ENCODE peak calls at places on chromosomes 13 and 19, in six cellular contexts. H is mucosa of descending colon; Q is stimulated activated CD4-positive, alpha-beta T cell treated with anti-CD3 and anti-CD28 coated beads, Interleukin-4, amount 100 ng/mL, for 48 hours; J is cardiac fibroblast; F is activated T-helper 1 cell treated with Interleukin-2 at 50 U/mL for 16 hours; B is activated CD4-positive, alpha-beta T cell treated with anti-CD3 and anti-CD28 coated beads, Interleukin-2, amount 50 U/mL, for 24 hours. V is an unnamed sample.

GRCh38 chr19:46416077-46416709 is 2.8 kb upstream of the CCDC8 start:
- DNase-seq in H (peak), Q (no peak), J (peak), F (no peak), B (no peak), V (no peak)

GRCh38 chr19:39539165-39539518 is 819 bp downstream of the EID2 start:
- DNase-seq in H (no peak), Q (no peak), J (no peak), F (no peak), B (no peak), V (no peak)

GRCh38 chr13:76293346-76293745 is 592.9 kb downstream of the KCTD12 start:
- DNase-seq in H (no peak), Q (no peak), J (peak), F (no peak), B (no peak), V (no peak)

GRCh38 chr13:28137556-28137955 is 789 bp upstream of the PAN3 start:
- DNase-seq in H (no peak), Q (peak), J (peak), F (no peak), B (no peak), V (no peak)

GRCh38 chr19:49447485-49448431 is 3.9 kb downstream of the PIH1D1 start:
- DNase-seq in H (no peak), Q (no peak), J (peak), F (no peak), B (no peak), V (no peak)

GRCh38 chr13:46846736-46847135 is 49.8 kb upstream of the ESD start:
- DNase-seq in H (no peak), Q (no peak), J (no peak), F (no peak), B (no peak), V (no peak)

GRCh38 chr19:1134431-1134830 is 30.6 kb downstream of the GPX4 start:
- DNase-seq in H (no peak), Q (no peak), J (peak), F (no peak), B (no peak), V (no peak)

GRCh38 chr13:42038661-42039456 is 9.6 kb upstream of the DGKH start:
- DNase-seq in H (peak), Q (no peak), J (no peak), F (no peak), B (no peak), V (no peak)

GRCh38 chr13:37168151-37168550 is 62.7 kb upstream of the CSNK1A1L start:
- DNase-seq in H (no peak), Q (no peak), J (no peak), F (no peak), B (no peak), V (no peak)

GRCh38 chr13:28324181-28324789 is 170.6 kb downstream of the FLT1 start:
- DNase-seq in H (no peak), Q (peak), J (peak), F (peak), B (peak), V (peak)

GRCh38 chr19:45340232-45340898 is at the start of gene KLC3:
- DNase-seq in H (peak), Q (peak), J (no peak), F (peak), B (peak), V (no peak)

GRCh38 chr19:12676928-12677327 is 4.8 kb downstream of the DHPS start:
- DNase-seq in H (no peak), Q (no peak), J (no peak), F (no peak), B (no peak), V (no peak)

GRCh38 chr19:49949735-49950589 is 11.0 kb downstream of the SIGLEC11 start:
- DNase-seq in H (peak), Q (no peak), J (no peak), F (no peak), B (no peak), V (no peak)

GRCh38 chr19:19540707-19541515 is 2.8 kb downstream of the CILP2 start:
- DNase-seq in H (peak), Q (peak), J (peak), F (peak), B (peak), V (peak)

GRCh38 chr13:110372676-110373075 is 65.6 kb downstream of the COL4A2 start:
- DNase-seq in H (no peak), Q (no peak), J (no peak), F (no peak), B (no peak), V (no peak)

GRCh38 chr19:19471682-19472081 is 43.7 kb downstream of the TSSK6 start:
- DNase-seq in H (peak), Q (no peak), J (no peak), F (no peak), B (no peak), V (no peak)

GRCh38 chr19:13526552-13526951 is 20.3 kb upstream of the CACNA1A start:
- DNase-seq in H (no peak), Q (peak), J (peak), F (no peak), B (no peak), V (no peak)

GRCh38 chr13:55155046-55155445 is 1985.7 kb upstream of the PRR20A start:
- DNase-seq in H (no peak), Q (no peak), J (no peak), F (no peak), B (no peak), V (no peak)

GRCh38 chr13:78022164-78022877 is 103.7 kb upstream of the EDNRB start:
- DNase-seq in H (no peak), Q (peak), J (peak), F (no peak), B (peak), V (no peak)

GRCh38 chr13:95246292-95247082 is 54.8 kb downstream of the ABCC4 start:
- DNase-seq in H (no peak), Q (no peak), J (no peak), F (no peak), B (no peak), V (no peak)

GRCh38 chr19:2552859-2553258 is 76.9 kb downstream of the GADD45B start:
- DNase-seq in H (no peak), Q (peak), J (no peak), F (peak), B (peak), V (no peak)

GRCh38 chr13:87792878-87793277 is 121.7 kb downstream of the SLITRK5 start:
- DNase-seq in H (peak), Q (no peak), J (no peak), F (no peak), B (no peak), V (no peak)

GRCh38 chr13:95288899-95289500 is 12.3 kb downstream of the ABCC4 start:
- DNase-seq in H (no peak), Q (no peak), J (no peak), F (no peak), B (no peak), V (no peak)

GRCh38 chr13:76693086-76693485 is 193.1 kb downstream of the KCTD12 start:
- DNase-seq in H (no peak), Q (no peak), J (no peak), F (no peak), B (no peak), V (no peak)

GRCh38 chr13:108963846-108964600 is 334.6 kb downstream of the MYO16 start:
- DNase-seq in H (no peak), Q (no peak), J (peak), F (no peak), B (no peak), V (no peak)

GRCh38 chr19:54459282-54460229 is 4.0 kb downstream of the LENG9 start:
- DNase-seq in H (peak), Q (no peak), J (no peak), F (no peak), B (no peak), V (no peak)

GRCh38 chr19:3555653-3556422 is 1.5 kb downstream of the MFSD12 start:
- DNase-seq in H (peak), Q (no peak), J (no peak), F (no peak), B (no peak), V (no peak)

GRCh38 chr19:13460045-13460444 is 46.2 kb downstream of the CACNA1A start:
- DNase-seq in H (no peak), Q (no peak), J (no peak), F (no peak), B (no peak), V (peak)

GRCh38 chr19:42412223-42412622 is 15.0 kb downstream of the LIPE start:
- DNase-seq in H (peak), Q (no peak), J (no peak), F (no peak), B (no peak), V (no peak)

GRCh38 chr13:45333973-45334922 is 6.7 kb downstream of the TPT1 start:
- DNase-seq in H (no peak), Q (no peak), J (peak), F (peak), B (no peak), V (no peak)